ENCODE peak calls at places on chromosomes 4 and X, in ten cellular contexts. One of them, this sample, is unnamed.

GRCh38 chr4:5157721-5158390 is 106.6 kb downstream of the STK32B start:
- DNase-seq in fibroblast of lung: peak
- DNase-seq in BE2C: no peak
- DNase-seq in suprapubic skin: no peak
- DNase-seq in lower lobe of right lung: no peak
- DNase-seq in mesothelial cell of epicardium: no peak
- DNase-seq in choroid plexus epithelial cell: no peak
- DNase-seq in OCI-LY7: no peak
- DNase-seq in fibroblast of the aortic adventitia: no peak
- DNase-seq in nephron progenitor cell: no peak
- DNase-seq in this sample: no peak

GRCh38 chr4:80011636-80012236 is 61.3 kb downstream of the ANTXR2 start:
- DNase-seq in fibroblast of lung: peak
- DNase-seq in BE2C: no peak
- DNase-seq in suprapubic skin: no peak
- DNase-seq in lower lobe of right lung: no peak
- DNase-seq in mesothelial cell of epicardium: no peak
- DNase-seq in choroid plexus epithelial cell: peak
- DNase-seq in OCI-LY7: no peak
- DNase-seq in fibroblast of the aortic adventitia: peak
- DNase-seq in nephron progenitor cell: no peak
- DNase-seq in this sample: no peak

GRCh38 chrX:39516399-39516798 is 581.4 kb downstream of the BCOR start:
- DNase-seq in fibroblast of lung: no peak
- DNase-seq in BE2C: peak
- DNase-seq in suprapubic skin: no peak
- DNase-seq in lower lobe of right lung: no peak
- DNase-seq in mesothelial cell of epicardium: no peak
- DNase-seq in choroid plexus epithelial cell: no peak
- DNase-seq in OCI-LY7: no peak
- DNase-seq in fibroblast of the aortic adventitia: no peak
- DNase-seq in nephron progenitor cell: no peak
- DNase-seq in this sample: no peak

GRCh38 chr4:10117424-10118354 is 1.1 kb upstream of the WDR1 start:
- DNase-seq in fibroblast of lung: peak
- DNase-seq in BE2C: no peak
- DNase-seq in suprapubic skin: no peak
- DNase-seq in lower lobe of right lung: no peak
- DNase-seq in mesothelial cell of epicardium: peak
- DNase-seq in choroid plexus epithelial cell: peak
- DNase-seq in OCI-LY7: peak
- DNase-seq in fibroblast of the aortic adventitia: peak
- DNase-seq in nephron progenitor cell: no peak
- DNase-seq in this sample: no peak

GRCh38 chr4:91037951-91038350 is 910.8 kb downstream of the CCSER1 start:
- DNase-seq in fibroblast of lung: no peak
- DNase-seq in BE2C: no peak
- DNase-seq in suprapubic skin: no peak
- DNase-seq in lower lobe of right lung: no peak
- DNase-seq in mesothelial cell of epicardium: no peak
- DNase-seq in choroid plexus epithelial cell: no peak
- DNase-seq in OCI-LY7: no peak
- DNase-seq in fibroblast of the aortic adventitia: no peak
- DNase-seq in nephron progenitor cell: no peak
- DNase-seq in this sample: no peak

GRCh38 chr4:99323761-99324160 is 2.6 kb upstream of the ADH1B start:
- DNase-seq in fibroblast of lung: no peak
- DNase-seq in BE2C: no peak
- DNase-seq in suprapubic skin: no peak
- DNase-seq in lower lobe of right lung: no peak
- DNase-seq in mesothelial cell of epicardium: no peak
- DNase-seq in choroid plexus epithelial cell: peak
- DNase-seq in OCI-LY7: no peak
- DNase-seq in fibroblast of the aortic adventitia: peak
- DNase-seq in nephron progenitor cell: no peak
- DNase-seq in this sample: no peak

GRCh38 chr4:177315767-177316490 is 6.3 kb downstream of the NEIL3 start:
- DNase-seq in fibroblast of lung: no peak
- DNase-seq in BE2C: no peak
- DNase-seq in suprapubic skin: no peak
- DNase-seq in lower lobe of right lung: no peak
- DNase-seq in mesothelial cell of epicardium: no peak
- DNase-seq in choroid plexus epithelial cell: no peak
- DNase-seq in OCI-LY7: no peak
- DNase-seq in fibroblast of the aortic adventitia: peak
- DNase-seq in nephron progenitor cell: no peak
- DNase-seq in this sample: no peak

GRCh38 chr4:1399508-1400190 is 6.6 kb downstream of the NKX1-1 start:
- DNase-seq in fibroblast of lung: no peak
- DNase-seq in BE2C: peak
- DNase-seq in suprapubic skin: no peak
- DNase-seq in lower lobe of right lung: peak
- DNase-seq in mesothelial cell of epicardium: no peak
- DNase-seq in choroid plexus epithelial cell: no peak
- DNase-seq in OCI-LY7: peak
- DNase-seq in fibroblast of the aortic adventitia: no peak
- DNase-seq in nephron progenitor cell: peak
- DNase-seq in this sample: no peak

GRCh38 chr4:16764622-16765021 is 133.8 kb downstream of the LDB2 start:
- DNase-seq in fibroblast of lung: peak
- DNase-seq in BE2C: peak
- DNase-seq in suprapubic skin: no peak
- DNase-seq in lower lobe of right lung: no peak
- DNase-seq in mesothelial cell of epicardium: no peak
- DNase-seq in choroid plexus epithelial cell: peak
- DNase-seq in OCI-LY7: no peak
- DNase-seq in fibroblast of the aortic adventitia: no peak
- DNase-seq in nephron progenitor cell: no peak
- DNase-seq in this sample: no peak

GRCh38 chrX:68498508-68499379 is at the start of gene YIPF6:
- DNase-seq in fibroblast of lung: peak
- DNase-seq in BE2C: peak
- DNase-seq in suprapubic skin: peak
- DNase-seq in lower lobe of right lung: peak
- DNase-seq in mesothelial cell of epicardium: peak
- DNase-seq in choroid plexus epithelial cell: peak
- DNase-seq in OCI-LY7: peak
- DNase-seq in fibroblast of the aortic adventitia: peak
- DNase-seq in nephron progenitor cell: peak
- DNase-seq in this sample: peak

GRCh38 chr4:43394976-43395375 is 502.5 kb downstream of the GRXCR1 start:
- DNase-seq in fibroblast of lung: peak
- DNase-seq in BE2C: no peak
- DNase-seq in suprapubic skin: no peak
- DNase-seq in lower lobe of right lung: no peak
- DNase-seq in mesothelial cell of epicardium: no peak
- DNase-seq in choroid plexus epithelial cell: peak
- DNase-seq in OCI-LY7: no peak
- DNase-seq in fibroblast of the aortic adventitia: peak
- DNase-seq in nephron progenitor cell: no peak
- DNase-seq in this sample: no peak

GRCh38 chrX:136652822-136653723 is 5.1 kb downstream of the CD40LG start:
- DNase-seq in fibroblast of lung: no peak
- DNase-seq in BE2C: no peak
- DNase-seq in suprapubic skin: no peak
- DNase-seq in lower lobe of right lung: no peak
- DNase-seq in mesothelial cell of epicardium: no peak
- DNase-seq in choroid plexus epithelial cell: peak
- DNase-seq in OCI-LY7: no peak
- DNase-seq in fibroblast of the aortic adventitia: peak
- DNase-seq in nephron progenitor cell: no peak
- DNase-seq in this sample: no peak

GRCh38 chr4:184526228-184526627 is 51.9 kb upstream of the IRF2 start:
- DNase-seq in fibroblast of lung: no peak
- DNase-seq in BE2C: no peak
- DNase-seq in suprapubic skin: no peak
- DNase-seq in lower lobe of right lung: no peak
- DNase-seq in mesothelial cell of epicardium: no peak
- DNase-seq in choroid plexus epithelial cell: no peak
- DNase-seq in OCI-LY7: no peak
- DNase-seq in fibroblast of the aortic adventitia: no peak
- DNase-seq in nephron progenitor cell: no peak
- DNase-seq in this sample: no peak

GRCh38 chr4:123862812-123863211 is 466.2 kb downstream of the SPRY1 start:
- DNase-seq in fibroblast of lung: no peak
- DNase-seq in BE2C: no peak
- DNase-seq in suprapubic skin: no peak
- DNase-seq in lower lobe of right lung: no peak
- DNase-seq in mesothelial cell of epicardium: no peak
- DNase-seq in choroid plexus epithelial cell: no peak
- DNase-seq in OCI-LY7: no peak
- DNase-seq in fibroblast of the aortic adventitia: no peak
- DNase-seq in nephron progenitor cell: no peak
- DNase-seq in this sample: no peak

GRCh38 chr4:148376151-148376550 is 66.1 kb downstream of the NR3C2 start:
- DNase-seq in fibroblast of lung: peak
- DNase-seq in BE2C: peak
- DNase-seq in suprapubic skin: no peak
- DNase-seq in lower lobe of right lung: no peak
- DNase-seq in mesothelial cell of epicardium: no peak
- DNase-seq in choroid plexus epithelial cell: peak
- DNase-seq in OCI-LY7: no peak
- DNase-seq in fibroblast of the aortic adventitia: peak
- DNase-seq in nephron progenitor cell: no peak
- DNase-seq in this sample: no peak

GRCh38 chrX:72045141-72045540 is 86.6 kb downstream of the RTL5 start:
- DNase-seq in fibroblast of lung: peak
- DNase-seq in BE2C: no peak
- DNase-seq in suprapubic skin: no peak
- DNase-seq in lower lobe of right lung: no peak
- DNase-seq in mesothelial cell of epicardium: no peak
- DNase-seq in choroid plexus epithelial cell: no peak
- DNase-seq in OCI-LY7: no peak
- DNase-seq in fibroblast of the aortic adventitia: no peak
- DNase-seq in nephron progenitor cell: no peak
- DNase-seq in this sample: peak
- TF ChIP-seq CTCF in fibroblast of lung: no peak
- TF ChIP-seq CTCF in BE2C: no peak
- TF ChIP-seq CTCF in suprapubic skin: no peak
- TF ChIP-seq CTCF in lower lobe of right lung: no peak
- TF ChIP-seq CTCF in mesothelial cell of epicardium: no peak
- TF ChIP-seq CTCF in choroid plexus epithelial cell: no peak
- TF ChIP-seq CTCF in OCI-LY7: no peak
- TF ChIP-seq CTCF in fibroblast of the aortic adventitia: no peak
- TF ChIP-seq CTCF in nephron progenitor cell: no peak
- TF ChIP-seq CTCF in this sample: no peak

DNA sequence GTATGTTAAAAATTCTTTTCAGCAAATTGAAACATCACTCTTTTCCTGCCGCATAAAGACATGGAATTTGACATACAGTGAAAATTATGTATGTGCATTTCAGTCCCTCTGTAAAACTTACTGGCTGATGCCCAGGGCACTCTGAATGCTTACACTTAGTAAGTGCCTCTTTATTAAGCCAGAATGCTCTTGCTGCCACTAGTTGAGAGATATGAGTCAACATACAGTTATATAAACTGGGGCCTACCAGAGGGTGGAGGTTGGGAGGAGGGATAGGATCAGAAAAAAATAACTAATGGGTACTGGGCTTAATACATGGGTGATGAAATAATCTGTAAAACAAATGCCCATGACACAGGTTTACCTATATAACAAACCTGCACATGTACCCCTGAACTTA is 38.2 kb upstream of the TRPC5 start:
- DNase-seq in fibroblast of lung: peak
- DNase-seq in BE2C: no peak
- DNase-seq in suprapubic skin: no peak
- DNase-seq in lower lobe of right lung: no peak
- DNase-seq in mesothelial cell of epicardium: no peak
- DNase-seq in choroid plexus epithelial cell: no peak
- DNase-seq in OCI-LY7: no peak
- DNase-seq in fibroblast of the aortic adventitia: no peak
- DNase-seq in nephron progenitor cell: no peak
- DNase-seq in this sample: no peak
- TF ChIP-seq CTCF in fibroblast of lung: no peak
- TF ChIP-seq CTCF in BE2C: no peak
- TF ChIP-seq CTCF in suprapubic skin: no peak
- TF ChIP-seq CTCF in lower lobe of right lung: no peak
- TF ChIP-seq CTCF in mesothelial cell of epicardium: no peak
- TF ChIP-seq CTCF in choroid plexus epithelial cell: no peak
- TF ChIP-seq CTCF in OCI-LY7: no peak
- TF ChIP-seq CTCF in fibroblast of the aortic adventitia: no peak
- TF ChIP-seq CTCF in nephron progenitor cell: no peak
- TF ChIP-seq CTCF in this sample: no peak

GRCh38 chr4:77187231-77187630 is 30.2 kb downstream of the CCNG2 start:
- DNase-seq in fibroblast of lung: no peak
- DNase-seq in BE2C: no peak
- DNase-seq in suprapubic skin: no peak
- DNase-seq in lower lobe of right lung: no peak
- DNase-seq in mesothelial cell of epicardium: no peak
- DNase-seq in choroid plexus epithelial cell: no peak
- DNase-seq in OCI-LY7: no peak
- DNase-seq in fibroblast of the aortic adventitia: no peak
- DNase-seq in nephron progenitor cell: no peak
- DNase-seq in this sample: no peak
- TF ChIP-seq CTCF in fibroblast of lung: no peak
- TF ChIP-seq CTCF in BE2C: no peak
- TF ChIP-seq CTCF in suprapubic skin: no peak
- TF ChIP-seq CTCF in lower lobe of right lung: no peak
- TF ChIP-seq CTCF in mesothelial cell of epicardium: no peak
- TF ChIP-seq CTCF in choroid plexus epithelial cell: no peak
- TF ChIP-seq CTCF in OCI-LY7: no peak
- TF ChIP-seq CTCF in fibroblast of the aortic adventitia: no peak
- TF ChIP-seq CTCF in nephron progenitor cell: no peak
- TF ChIP-seq CTCF in this sample: no peak

GRCh38 chr4:125316391-125316780 is 1.6 kb downstream of the FAT4 start:
- DNase-seq in fibroblast of lung: no peak
- DNase-seq in BE2C: peak
- DNase-seq in suprapubic skin: peak
- DNase-seq in lower lobe of right lung: peak
- DNase-seq in mesothelial cell of epicardium: peak
- DNase-seq in choroid plexus epithelial cell: peak
- DNase-seq in OCI-LY7: no peak
- DNase-seq in fibroblast of the aortic adventitia: no peak
- DNase-seq in nephron progenitor cell: peak
- DNase-seq in this sample: peak

GRCh38 chr4:125319311-125319710 is 4.6 kb downstream of the FAT4 start:
- DNase-seq in fibroblast of lung: peak
- DNase-seq in BE2C: no peak
- DNase-seq in suprapubic skin: no peak
- DNase-seq in lower lobe of right lung: no peak
- DNase-seq in mesothelial cell of epicardium: no peak
- DNase-seq in choroid plexus epithelial cell: peak
- DNase-seq in OCI-LY7: no peak
- DNase-seq in fibroblast of the aortic adventitia: peak
- DNase-seq in nephron progenitor cell: no peak
- DNase-seq in this sample: no peak

GRCh38 chr4:125315571-125316390 is 1.0 kb downstream of the FAT4 start:
- DNase-seq in fibroblast of lung: peak
- DNase-seq in BE2C: peak
- DNase-seq in suprapubic skin: peak
- DNase-seq in lower lobe of right lung: peak
- DNase-seq in mesothelial cell of epicardium: peak
- DNase-seq in choroid plexus epithelial cell: peak
- DNase-seq in OCI-LY7: no peak
- DNase-seq in fibroblast of the aortic adventitia: peak
- DNase-seq in nephron progenitor cell: peak
- DNase-seq in this sample: peak

GRCh38 chr4:125316781-125317525 is 2.2 kb downstream of the FAT4 start:
- DNase-seq in fibroblast of lung: peak
- DNase-seq in BE2C: peak
- DNase-seq in suprapubic skin: peak
- DNase-seq in lower lobe of right lung: peak
- DNase-seq in mesothelial cell of epicardium: peak
- DNase-seq in choroid plexus epithelial cell: peak
- DNase-seq in OCI-LY7: no peak
- DNase-seq in fibroblast of the aortic adventitia: peak
- DNase-seq in nephron progenitor cell: peak
- DNase-seq in this sample: peak

GRCh38 chr4:125317526-125317880 is 2.7 kb downstream of the FAT4 start:
- DNase-seq in fibroblast of lung: peak
- DNase-seq in BE2C: peak
- DNase-seq in suprapubic skin: peak
- DNase-seq in lower lobe of right lung: peak
- DNase-seq in mesothelial cell of epicardium: peak
- DNase-seq in choroid plexus epithelial cell: peak
- DNase-seq in OCI-LY7: no peak
- DNase-seq in fibroblast of the aortic adventitia: peak
- DNase-seq in nephron progenitor cell: peak
- DNase-seq in this sample: peak
- TF ChIP-seq CTCF in fibroblast of lung: peak
- TF ChIP-seq CTCF in BE2C: peak
- TF ChIP-seq CTCF in suprapubic skin: no peak
- TF ChIP-seq CTCF in lower lobe of right lung: peak
- TF ChIP-seq CTCF in mesothelial cell of epicardium: peak
- TF ChIP-seq CTCF in choroid plexus epithelial cell: peak
- TF ChIP-seq CTCF in OCI-LY7: no peak
- TF ChIP-seq CTCF in fibroblast of the aortic adventitia: peak
- TF ChIP-seq CTCF in nephron progenitor cell: peak
- TF ChIP-seq CTCF in this sample: no peak